ENCODE peak calls at places on chromosome 16, in six cellular contexts. B, A, Q, R, Y and F are unnamed samples.

GRCh38 chr16:81469710-81470481 is 25.3 kb downstream of the CMIP start:
- DNase-seq in Y (peak), A (peak), Q (no peak), R (peak), B (no peak), F (peak)

GRCh38 chr16:73062640-73063283 is 14.8 kb upstream of the ZFHX3 start:
- DNase-seq in R (peak), Q (no peak), A (no peak), B (no peak), Y (no peak), F (no peak)

GRCh38 chr16:81478876-81479496 is 34.4 kb downstream of the CMIP start:
- DNase-seq in Y (peak), A (no peak), R (no peak), Q (no peak), B (no peak), F (peak)

GRCh38 chr16:8863594-8864424 is 5.0 kb downstream of the CARHSP1 start:
- DNase-seq in Y (no peak), B (peak), A (peak), R (no peak), Q (no peak), F (no peak)

GRCh38 chr16:12455287-12455798 is 348.3 kb downstream of the CPPED1 start:
- DNase-seq in B (peak), Q (peak), R (no peak), Y (no peak), A (peak), F (no peak)

GRCh38 chr16:19094542-19095365 is 19.0 kb upstream of the ITPRIPL2 start:
- DNase-seq in Y (no peak), A (peak), Q (no peak), R (no peak), B (peak), F (no peak)

GRCh38 chr16:23754594-23755483 is at the start of gene CHP2:
- DNase-seq in Q (no peak), A (peak), R (no peak), B (no peak), Y (no peak), F (no peak)

GRCh38 chr16:4873091-4873490 is 25.8 kb downstream of the UBN1 start:
- DNase-seq in Y (no peak), B (no peak), A (no peak), R (no peak), Q (no peak), F (no peak)

GRCh38 chr16:27408012-27408601 is 6.1 kb downstream of the IL21R start:
- DNase-seq in R (no peak), Q (no peak), B (peak), A (no peak), Y (peak), F (no peak)

GRCh38 chr16:768428-768827 is 7.9 kb downstream of the MSLN start:
- DNase-seq in Q (no peak), Y (no peak), A (no peak), B (no peak), R (no peak), F (no peak)

GRCh38 chr16:7363397-7364053 is 30.9 kb downstream of the RBFOX1 start:
- DNase-seq in R (no peak), Q (no peak), B (no peak), A (no peak), Y (no peak), F (no peak)

GRCh38 chr16:660459-661183 is 7.3 kb upstream of the RHOT2 start:
- DNase-seq in Q (no peak), A (peak), B (no peak), R (peak), Y (peak), F (peak)

GRCh38 chr16:3254309-3254708 is 2.1 kb downstream of the MEFV start:
- DNase-seq in B (no peak), Y (no peak), A (no peak), Q (no peak), R (no peak), F (no peak)

GRCh38 chr16:80517846-80518245 is 22.9 kb upstream of the DYNLRB2 start:
- DNase-seq in R (no peak), B (no peak), A (no peak), Y (no peak), Q (no peak), F (no peak)

GRCh38 chr16:87604572-87605135 is 2.3 kb downstream of the JPH3 start:
- DNase-seq in Y (no peak), Q (no peak), B (no peak), R (no peak), A (no peak), F (no peak)

GRCh38 chr16:48086422-48086821 is 69.4 kb downstream of the ABCC12 start:
- DNase-seq in B (no peak), Q (no peak), Y (no peak), A (no peak), R (no peak), F (no peak)

GRCh38 chr16:48087639-48088038 is 68.2 kb downstream of the ABCC12 start:
- DNase-seq in Y (no peak), Q (no peak), R (no peak), A (no peak), B (no peak), F (no peak)

GRCh38 chr16:48082516-48082915 is 73.3 kb downstream of the ABCC12 start:
- DNase-seq in A (no peak), R (no peak), B (no peak), Q (no peak), Y (no peak), F (no peak)

GRCh38 chr16:48076455-48077012 is 79.3 kb downstream of the ABCC12 start:
- DNase-seq in A (no peak), B (peak), Y (no peak), Q (no peak), R (no peak), F (no peak)

GRCh38 chr16:48081656-48082055 is 74.1 kb downstream of the ABCC12 start:
- DNase-seq in Q (no peak), R (no peak), A (no peak), B (no peak), Y (no peak), F (no peak)
- TF ChIP-seq TAF1 in Q (no peak), R (no peak), A (no peak), B (no peak), Y (no peak), F (no peak)

GRCh38 chr16:84184775-84185174 is 2.1 kb downstream of the TAF1C start:
- DNase-seq in Q (no peak), Y (no peak), A (no peak), B (no peak), R (no peak), F (no peak)

GRCh38 chr16:84182680-84183571 is 3.9 kb downstream of the TAF1C start:
- DNase-seq in A (no peak), Q (no peak), R (no peak), Y (no peak), B (no peak), F (no peak)

GRCh38 chr16:84183572-84183875 is 3.3 kb downstream of the TAF1C start:
- DNase-seq in A (no peak), Q (no peak), B (no peak), R (no peak), Y (no peak), F (no peak)

GRCh38 chr16:84183911-84184310 is 2.9 kb downstream of the TAF1C start:
- DNase-seq in B (no peak), A (no peak), R (no peak), Y (no peak), Q (no peak), F (no peak)

GRCh38 chr16:84186685-84187437 is at the start of gene TAF1C:
- DNase-seq in A (peak), B (peak), Y (peak), R (peak), Q (peak), F (peak)
- TF ChIP-seq POLR2A in A (peak), B (peak), Y (peak), R (peak), Q (no peak), F (peak)

DNA sequence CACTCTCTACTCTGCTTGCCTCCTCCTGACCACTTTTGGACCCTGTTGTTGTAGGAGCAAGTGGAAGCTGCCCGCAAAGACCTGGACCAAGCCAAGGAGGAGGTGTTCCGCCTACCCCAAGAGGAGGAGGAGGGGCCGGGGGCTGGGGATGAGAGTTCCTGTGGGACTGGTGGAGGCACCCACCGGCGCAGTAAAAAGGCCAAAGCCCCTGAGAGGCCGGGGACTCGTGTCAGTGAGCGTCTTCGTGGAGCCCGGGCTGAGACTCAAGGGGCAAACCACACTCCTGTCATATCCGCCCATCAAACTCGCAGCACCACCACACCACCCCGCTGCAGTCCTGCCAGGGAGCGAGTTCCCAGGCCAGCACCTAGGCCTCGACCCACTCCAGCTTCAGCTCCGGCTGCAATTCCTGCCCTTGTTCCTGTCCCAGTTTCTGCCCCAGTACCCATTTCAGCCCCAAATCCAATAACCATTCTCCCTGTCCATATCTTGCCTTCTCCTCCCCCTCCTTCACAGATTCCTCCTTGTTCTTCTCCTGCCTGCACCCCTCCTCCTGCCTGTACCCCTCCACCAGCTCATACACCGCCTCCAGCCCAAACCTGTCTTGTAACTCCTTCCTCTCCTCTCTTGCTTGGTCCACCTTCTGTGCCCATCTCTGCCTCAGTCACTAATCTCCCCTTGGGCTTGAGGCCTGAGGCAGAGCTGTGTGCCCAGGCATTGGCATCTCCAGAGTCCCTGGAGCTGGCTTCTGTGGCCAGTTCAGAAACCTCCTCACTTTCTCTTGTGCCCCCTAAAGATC is 11.0 kb upstream of the PHKG2 start:
- DNase-seq in R (no peak), B (no peak), A (no peak), Q (no peak), Y (no peak), F (no peak)
- TF ChIP-seq POLR2AphosphoS5 in R (no peak), B (no peak), A (no peak), Q (no peak), Y (no peak), F (peak)

DNA sequence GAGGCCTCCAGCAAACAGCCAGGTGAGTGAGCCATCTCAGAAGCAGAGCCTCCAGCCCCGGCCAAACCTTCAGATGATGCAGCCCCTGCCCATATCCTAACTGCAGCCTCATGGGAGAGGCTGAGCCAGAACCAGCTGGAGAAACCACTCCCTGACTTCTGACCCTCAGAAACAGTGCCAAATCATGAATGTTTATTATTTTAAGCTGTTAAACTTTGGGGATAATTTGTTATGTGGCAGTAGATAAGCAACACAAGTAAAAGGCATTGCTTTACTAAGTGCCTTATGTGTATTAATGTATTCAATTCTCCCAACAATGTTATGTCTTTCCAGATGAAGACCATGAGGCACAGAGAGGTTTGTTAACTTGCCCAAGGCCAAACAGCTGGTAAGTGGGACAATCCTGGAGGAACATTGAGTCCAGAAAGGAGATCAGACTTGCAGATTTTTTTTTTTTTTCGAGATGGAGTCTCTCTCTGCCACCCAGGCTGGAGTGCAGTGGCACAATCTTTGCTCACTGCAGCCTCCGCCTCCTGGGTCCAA is 59.6 kb downstream of the SOCS1 start:
- DNase-seq in Q (no peak), R (no peak), Y (no peak), B (no peak), A (no peak), F (no peak)
- TF ChIP-seq TAF1 in Q (no peak), R (no peak), Y (no peak), B (no peak), A (no peak), F (no peak)

GRCh38 chr16:28575446-28576109 is 21.3 kb downstream of the SULT1A2 start:
- DNase-seq in R (no peak), Q (no peak), Y (no peak), B (no peak), A (no peak), F (no peak)

GRCh38 chr16:28572659-28573510 is 19.2 kb downstream of the SGF29 start:
- DNase-seq in Q (no peak), B (no peak), A (no peak), Y (no peak), R (no peak), F (no peak)

GRCh38 chr16:28573738-28574718 is 20.3 kb downstream of the SGF29 start:
- DNase-seq in Y (no peak), Q (no peak), B (no peak), A (no peak), R (no peak), F (no peak)

GRCh38 chr16:28569968-28570752 is 16.4 kb downstream of the SGF29 start:
- DNase-seq in A (no peak), R (no peak), Q (no peak), Y (no peak), B (no peak), F (no peak)

GRCh38 chr16:28574925-28575324 is 21.2 kb downstream of the SGF29 start:
- DNase-seq in Y (no peak), Q (no peak), B (no peak), A (no peak), R (no peak), F (no peak)
- TF ChIP-seq POLR2A in Y (no peak), Q (no peak), B (no peak), A (no peak), R (no peak), F (no peak)

DNA sequence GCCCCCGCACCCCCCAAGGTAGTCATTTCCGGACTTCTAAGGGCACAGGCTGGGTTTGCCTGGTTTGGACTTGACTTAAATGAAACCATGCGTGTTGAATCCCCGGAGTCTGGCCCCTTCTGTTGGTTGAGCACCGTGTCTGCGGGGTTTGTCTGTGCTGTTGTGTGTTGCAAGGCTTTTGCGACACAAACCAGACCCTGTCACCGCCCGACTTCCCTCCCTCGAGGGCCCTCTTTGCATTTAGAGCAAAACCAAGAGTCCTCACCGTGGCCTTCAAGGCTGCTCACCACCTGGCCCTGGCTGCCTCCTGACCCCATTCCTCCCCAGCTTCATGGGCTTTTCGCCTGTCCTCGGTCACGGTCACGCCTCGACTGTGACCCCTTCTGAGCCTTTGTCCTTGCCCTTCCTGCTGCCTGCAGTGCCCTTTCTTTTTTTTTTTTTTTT is 7.4 kb downstream of the CRISPLD2 start:
- DNase-seq in R (no peak), A (no peak), Q (no peak), B (no peak), Y (no peak), F (no peak)
- TF ChIP-seq POLR2AphosphoS5 in R (no peak), A (no peak), Q (no peak), B (no peak), Y (no peak), F (no peak)

GRCh38 chr16:70598937-70599503 is 47.3 kb upstream of the IL34 start:
- DNase-seq in R (no peak), B (no peak), Q (no peak), Y (no peak), A (no peak), F (no peak)
- TF ChIP-seq TAF1 in R (no peak), B (no peak), Q (no peak), Y (no peak), A (no peak), F (no peak)

DNA sequence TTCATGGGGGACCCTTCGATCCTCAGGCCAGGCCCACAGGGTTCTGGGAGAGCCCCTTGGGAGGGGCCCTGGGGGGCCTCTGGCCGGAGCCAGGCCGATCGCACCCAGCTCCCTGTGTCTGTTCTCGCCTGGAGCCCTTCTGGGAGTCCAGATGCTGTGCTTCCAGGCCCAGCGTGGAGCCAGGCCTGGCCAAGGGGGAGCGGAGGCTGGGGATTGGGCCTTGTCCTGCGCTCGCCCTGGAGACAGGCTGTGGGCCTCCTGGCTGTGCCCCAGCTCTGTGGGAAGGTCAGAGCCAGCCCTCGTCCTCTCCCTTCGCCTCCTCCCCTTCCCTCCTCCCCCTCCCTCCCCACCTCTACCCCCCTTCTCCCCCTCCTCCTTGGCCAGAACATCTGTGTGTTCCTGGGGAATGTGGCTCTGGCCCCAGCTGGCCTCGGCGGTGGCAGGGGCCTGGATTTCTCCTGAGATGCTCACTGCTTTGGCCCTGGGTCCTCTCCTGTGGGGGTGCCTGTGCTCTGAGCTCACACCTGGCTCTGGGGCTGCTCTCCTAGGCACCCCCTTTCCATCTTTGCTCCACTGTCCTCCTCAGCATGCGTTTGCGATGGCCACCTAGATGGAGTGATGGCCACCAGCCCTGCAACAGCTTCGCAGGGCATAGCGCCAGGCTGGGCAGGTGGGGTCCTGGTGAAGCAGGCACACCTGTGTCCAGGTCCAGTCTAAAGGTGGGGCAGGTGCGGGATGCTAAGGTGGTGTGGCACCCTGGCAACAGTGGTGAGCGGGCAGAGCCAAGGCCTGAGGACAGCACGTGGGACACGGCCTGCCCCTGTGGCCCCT is 90.6 kb upstream of the CIBAR2 start:
- DNase-seq in R (no peak), A (no peak), B (no peak), Y (no peak), Q (no peak), F (no peak)
- TF ChIP-seq POLR2A in R (no peak), A (no peak), B (no peak), Y (no peak), Q (no peak), F (no peak)